ENCODE peak calls at places on chromosomes 11 and 22, in six cellular contexts. Y is fibroblast of lung; W is MG63; Z is CD8-positive, alpha-beta memory T cell; D is mesenchymal stem cell; X is brain microvascular endothelial cell. O is an unnamed sample.

GRCh38 chr11:45885274-45885920 is at the start of gene MAPK8IP1:
- DNase-seq in Y (no peak), W (peak; percentile 19), Z (peak; percentile 47), D (peak; percentile 35), X (no peak), O (peak; percentile 73)

GRCh38 chr11:29432719-29433325 is 584.0 kb downstream of the KCNA4 start:
- DNase-seq in Y (no peak), W (no peak), Z (no peak), D (peak; percentile 14), X (no peak), O (peak; percentile 55)

GRCh38 chr22:44479662-44480061 is 18.4 kb downstream of the RTL6 start:
- DNase-seq in Y (no peak), W (no peak), Z (no peak), D (no peak), X (no peak), O (no peak)

GRCh38 chr11:128388182-128388815 is 199.1 kb downstream of the ETS1 start:
- DNase-seq in Y (no peak), W (no peak), Z (no peak), D (no peak), X (no peak), O (no peak)

GRCh38 chr11:76918941-76919386 is 58.2 kb downstream of the ACER3 start:
- DNase-seq in Y (peak; percentile 53), W (peak; percentile 21), Z (no peak), D (peak; percentile 75), X (peak; percentile 23), O (peak; percentile 4)

GRCh38 chr22:25488244-25489020 is 76.0 kb upstream of the GRK3 start:
- DNase-seq in Y (peak; percentile 88), W (peak; percentile 76), Z (no peak), D (peak; percentile 71), X (peak; percentile 93), O (peak; percentile 88)

GRCh38 chr11:39724404-39724803 is 1735.0 kb downstream of the LRRC4C start:
- DNase-seq in Y (no peak), W (no peak), Z (no peak), D (no peak), X (no peak), O (peak; percentile 5)

GRCh38 chr22:28629420-28630184 is 50.0 kb downstream of the TTC28 start:
- DNase-seq in Y (no peak), W (no peak), Z (no peak), D (no peak), X (no peak), O (no peak)

GRCh38 chr11:3609416-3610265 is 32.2 kb downstream of the ART5 start:
- DNase-seq in Y (no peak), W (no peak), Z (no peak), D (peak; percentile 45), X (peak; percentile 43), O (peak; percentile 68)

DNA sequence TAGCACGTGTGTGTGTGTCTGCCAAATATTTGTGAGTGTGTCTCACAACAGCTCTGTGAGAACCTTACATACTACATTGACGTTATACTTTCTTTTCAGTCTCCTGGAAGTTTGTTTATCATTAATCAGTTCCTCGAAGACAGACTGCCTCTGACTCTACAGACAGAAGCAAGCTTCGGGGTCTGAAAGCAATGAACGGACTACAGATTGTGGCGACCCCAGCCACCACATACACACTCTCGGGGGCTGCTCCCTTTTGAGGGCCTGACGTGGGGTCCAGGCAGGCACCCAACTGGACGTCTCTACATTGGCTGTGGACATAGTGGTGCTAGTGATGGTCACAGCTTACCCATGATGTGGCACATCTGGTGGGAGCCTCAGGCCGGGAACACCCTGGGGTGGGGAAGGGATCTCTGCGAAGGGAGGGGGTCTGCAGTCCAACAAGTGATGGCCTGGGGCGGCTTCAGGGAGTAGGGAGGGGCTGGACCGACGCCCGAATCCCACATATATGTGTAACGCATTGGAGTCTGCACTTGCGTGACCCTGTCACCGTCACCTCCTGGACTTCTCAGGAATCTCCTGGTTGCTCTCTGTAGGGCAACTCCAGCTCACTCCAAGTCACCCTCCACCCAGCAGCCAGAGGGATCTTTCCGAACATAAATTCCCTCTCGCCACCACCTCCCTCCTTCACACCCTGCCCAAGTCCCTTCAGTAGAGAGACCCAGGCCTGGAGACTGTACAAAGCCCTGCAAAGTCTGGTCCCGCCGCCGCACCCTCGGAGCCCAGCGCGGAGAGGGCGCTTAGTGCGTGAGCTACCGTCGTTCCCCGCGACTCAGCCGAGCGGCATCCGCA is 30.4 kb upstream of the TRIM29 start:
- DNase-seq in Y (no peak), W (no peak), Z (no peak), D (no peak), X (no peak), O (no peak)
- H3K27me3 ChIP-seq in Y (peaks cover 38% of the 10 kb centered on the region), W (peaks cover 42% of the 10 kb centered on the region), Z (peaks cover 42% of the 10 kb centered on the region), D (peaks cover 47% of the 10 kb centered on the region), X (peaks cover 16% of the 10 kb centered on the region), O (no peaks in the 10 kb centered on the region)

GRCh38 chr11:78344114-78344513 is 73.5 kb downstream of the GAB2 start:
- DNase-seq in Y (no peak), W (no peak), Z (no peak), D (no peak), X (no peak), O (no peak)
- H3K27me3 ChIP-seq in Y (no peaks in the 10 kb centered on the region), W (peaks cover 3% of the 10 kb centered on the region), Z (no peaks in the 10 kb centered on the region), D (no peaks in the 10 kb centered on the region), X (no peaks in the 10 kb centered on the region), O (no peaks in the 10 kb centered on the region)

DNA sequence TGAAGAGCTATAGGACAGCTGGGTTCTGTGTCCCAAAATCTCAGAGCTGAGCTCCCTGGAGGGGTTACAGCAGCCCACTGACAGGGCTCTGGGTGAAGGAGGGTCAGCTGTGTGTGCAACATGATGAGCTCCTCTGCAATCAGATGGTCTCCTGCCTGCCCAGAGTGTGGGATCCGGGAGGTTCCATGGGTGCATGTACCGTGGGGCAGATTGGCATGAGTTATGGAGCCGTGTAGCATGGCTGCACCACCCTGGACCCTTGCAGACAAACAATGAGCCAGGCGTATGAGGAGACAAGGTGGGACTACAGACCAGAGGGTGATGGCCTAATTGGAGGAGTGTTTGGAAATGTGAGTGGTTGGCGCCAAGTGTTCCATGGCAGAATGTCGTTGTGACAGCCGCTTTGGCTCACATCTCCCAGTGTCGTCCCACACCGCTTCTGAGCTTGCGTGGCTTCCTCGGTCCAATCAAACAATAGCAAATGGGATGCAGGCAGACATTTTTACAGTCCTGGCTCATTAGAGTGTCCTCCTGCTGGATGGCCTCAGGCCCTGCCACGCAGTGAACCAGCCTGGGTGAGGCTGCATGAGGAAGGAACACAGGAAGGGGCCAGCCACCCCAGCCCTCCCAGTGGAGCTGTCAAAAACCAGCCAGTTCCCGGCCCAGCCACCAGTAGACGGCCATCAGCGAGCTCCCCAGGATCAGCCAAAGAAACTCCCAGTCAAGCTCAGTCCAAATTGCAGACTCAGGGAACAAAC is 1067.0 kb downstream of the BRD1 start:
- DNase-seq in Y (no peak), W (no peak), Z (no peak), D (no peak), X (no peak), O (no peak)
- H3K27me3 ChIP-seq in Y (no peaks in the 10 kb centered on the region), W (no peaks in the 10 kb centered on the region), Z (no peaks in the 10 kb centered on the region), D (no peaks in the 10 kb centered on the region), X (no peaks in the 10 kb centered on the region), O (peaks cover 4% of the 10 kb centered on the region)

DNA sequence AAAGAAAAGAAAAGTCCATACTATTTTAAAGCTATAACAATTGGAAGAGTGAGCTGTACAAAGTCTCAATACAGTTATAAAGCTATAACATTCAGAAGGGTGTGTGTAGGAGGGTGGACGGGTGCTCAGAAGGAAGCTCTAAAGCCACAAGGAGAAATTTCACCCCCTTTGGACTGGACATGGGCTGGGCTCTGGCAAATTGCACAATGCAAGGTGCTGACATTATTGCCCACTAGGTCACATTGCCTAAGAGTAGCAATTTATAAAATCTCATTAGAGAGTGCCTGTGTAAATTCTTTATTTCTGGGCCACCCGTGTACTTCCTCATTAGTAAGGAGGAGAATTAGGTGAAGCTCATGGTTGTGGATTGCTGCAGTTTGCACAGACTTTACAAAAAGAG is 5.7 kb upstream of the APOBEC3A start:
- DNase-seq in Y (no peak), W (no peak), Z (no peak), D (no peak), X (no peak), O (no peak)
- H3K27me3 ChIP-seq in Y (peaks cover 14% of the 10 kb centered on the region), W (no peaks in the 10 kb centered on the region), Z (no peaks in the 10 kb centered on the region), D (peaks cover 91% of the 10 kb centered on the region), X (peaks cover 22% of the 10 kb centered on the region), O (peaks cover 5% of the 10 kb centered on the region)

GRCh38 chr22:37571992-37572373 is 7.9 kb downstream of the LGALS2 start:
- DNase-seq in Y (no peak), W (no peak), Z (no peak), D (no peak), X (no peak), O (no peak)

GRCh38 chr22:37569921-37570660 is 9.8 kb downstream of the LGALS2 start:
- DNase-seq in Y (no peak), W (no peak), Z (no peak), D (no peak), X (no peak), O (no peak)

GRCh38 chr22:37569009-37569920 is 9.0 kb downstream of the CDC42EP1 start:
- DNase-seq in Y (no peak), W (no peak), Z (no peak), D (no peak), X (no peak), O (no peak)

GRCh38 chr22:37571258-37571991 is 8.5 kb downstream of the LGALS2 start:
- DNase-seq in Y (peak; percentile 65), W (peak; percentile 74), Z (no peak), D (peak; percentile 33), X (no peak), O (no peak)

GRCh38 chr22:37570661-37570976 is 9.3 kb downstream of the LGALS2 start:
- DNase-seq in Y (no peak), W (no peak), Z (no peak), D (no peak), X (no peak), O (no peak)
- H3K27me3 ChIP-seq in Y (no peaks in the 10 kb centered on the region), W (no peaks in the 10 kb centered on the region), Z (no peaks in the 10 kb centered on the region), D (no peaks in the 10 kb centered on the region), X (no peaks in the 10 kb centered on the region), O (no peaks in the 10 kb centered on the region)

DNA sequence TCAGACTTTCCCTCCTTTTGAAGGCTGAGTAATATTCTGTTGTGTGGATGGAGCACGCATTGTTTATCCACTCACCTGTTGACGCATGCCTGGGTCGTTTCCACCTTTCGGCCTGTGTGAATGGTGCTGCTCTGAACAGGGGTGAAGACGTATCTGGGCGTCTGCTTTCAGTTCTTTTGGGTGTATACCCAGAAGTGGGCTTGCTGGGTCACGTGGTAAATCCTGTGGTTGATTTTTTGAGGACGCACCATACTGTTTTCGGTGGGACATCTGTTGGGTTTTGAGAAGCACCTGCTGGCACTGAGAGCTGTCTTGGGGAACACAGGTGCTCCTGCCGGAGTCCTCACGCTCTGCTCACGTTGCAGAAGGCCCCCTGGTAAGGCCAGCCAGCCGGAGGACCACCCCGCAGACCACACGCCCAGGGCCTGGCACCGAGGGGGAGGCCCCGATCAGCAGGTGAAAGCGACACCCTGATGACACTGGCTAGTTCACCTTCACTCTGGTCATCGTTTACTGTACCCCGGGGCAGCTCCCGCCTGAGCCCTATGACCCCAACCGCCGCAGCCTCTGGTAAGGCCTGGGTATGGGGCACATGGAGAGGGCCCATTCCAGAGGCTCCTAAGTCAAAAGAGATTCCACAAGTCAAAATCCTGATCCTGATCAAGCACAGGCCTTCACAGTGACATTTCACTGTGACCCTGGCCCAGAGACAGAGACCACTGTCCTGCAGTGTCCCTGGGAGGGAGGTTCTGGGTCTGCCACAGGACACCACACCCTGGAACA is 54.5 kb upstream of the PRODH start:
- DNase-seq in Y (no peak), W (no peak), Z (no peak), D (no peak), X (no peak), O (no peak)
- H3K27me3 ChIP-seq in Y (no peaks in the 10 kb centered on the region), W (no peaks in the 10 kb centered on the region), Z (peaks cover 4% of the 10 kb centered on the region), D (peaks cover 59% of the 10 kb centered on the region), X (peaks cover 9% of the 10 kb centered on the region), O (no peaks in the 10 kb centered on the region)

GRCh38 chr11:2272946-2273280 is 2.5 kb upstream of the ASCL2 start:
- DNase-seq in Y (no peak), W (no peak), Z (no peak), D (no peak), X (no peak), O (no peak)
- H3K27me3 ChIP-seq in Y (peaks cover 8% of the 10 kb centered on the region), W (peaks cover 14% of the 10 kb centered on the region), Z (peaks cover 4% of the 10 kb centered on the region), D (peaks cover 83% of the 10 kb centered on the region), X (peaks cover 65% of the 10 kb centered on the region), O (peaks cover 6% of the 10 kb centered on the region)

GRCh38 chr22:22863001-22863400 is 24.6 kb upstream of the IGLL5 start:
- DNase-seq in Y (no peak), W (no peak), Z (no peak), D (no peak), X (no peak), O (no peak)
- H3K27me3 ChIP-seq in Y (no peaks in the 10 kb centered on the region), W (peaks cover 27% of the 10 kb centered on the region), Z (no peaks in the 10 kb centered on the region), D (peaks cover 40% of the 10 kb centered on the region), X (peaks cover 53% of the 10 kb centered on the region), O (no peaks in the 10 kb centered on the region)

O was measured in SJCRH30.